ENCODE peak calls at places on chromosomes 12 and 14, in six cellular contexts. V is Panc1, Y is mammary epithelial cell, T is IMR-90, D is HL-60, B is WERI-Rb-1. L is an unnamed sample.

GRCh38 chr14:39432179-39432618 is at the start of gene FBXO33:
- DNase-seq in V (peak), Y (peak), T (peak), D (peak), B (peak), L (peak)

GRCh38 chr12:72236071-72236705 is 36.0 kb upstream of the TRHDE start:
- DNase-seq in V (no peak), Y (peak), T (peak), D (no peak), B (no peak), L (no peak)

GRCh38 chr12:113524495-113524894 is 52.8 kb upstream of the LHX5 start:
- DNase-seq in V (no peak), Y (no peak), T (no peak), D (no peak), B (no peak), L (no peak)

GRCh38 chr14:32913725-32914124 is 25.0 kb upstream of the NPAS3 start:
- DNase-seq in V (no peak), Y (peak), T (no peak), D (no peak), B (no peak), L (no peak)

GRCh38 chr12:131458048-131458374 is 252.9 kb upstream of the SFSWAP start:
- DNase-seq in V (no peak), Y (no peak), T (no peak), D (no peak), B (no peak), L (no peak)

GRCh38 chr12:41140117-41140516 is 48.0 kb upstream of the PDZRN4 start:
- DNase-seq in V (no peak), Y (no peak), T (no peak), D (no peak), B (no peak), L (no peak)

GRCh38 chr14:95132732-95133131 is 24.6 kb downstream of the DICER1 start:
- DNase-seq in V (no peak), Y (no peak), T (peak), D (no peak), B (no peak), L (no peak)

GRCh38 chr12:4091001-4091789 is 182.4 kb upstream of the CCND2 start:
- DNase-seq in V (no peak), Y (no peak), T (no peak), D (no peak), B (no peak), L (no peak)

GRCh38 chr14:37116933-37117844 is 55.2 kb downstream of the SLC25A21 start:
- DNase-seq in V (peak), Y (peak), T (peak), D (no peak), B (no peak), L (no peak)

GRCh38 chr14:22549981-22550670 is 38.9 kb downstream of the DAD1 start:
- DNase-seq in V (no peak), Y (no peak), T (peak), D (no peak), B (no peak), L (no peak)

GRCh38 chr14:66228267-66228970 is 257.8 kb upstream of the CCDC196 start:
- DNase-seq in V (no peak), Y (peak), T (no peak), D (no peak), B (no peak), L (no peak)

GRCh38 chr14:100736269-100737180 is 9.8 kb downstream of the DLK1 start:
- DNase-seq in V (no peak), Y (no peak), T (no peak), D (no peak), B (no peak), L (no peak)

GRCh38 chr12:119366007-119366406 is 31.5 kb downstream of the CCDC60 start:
- DNase-seq in V (no peak), Y (no peak), T (no peak), D (no peak), B (no peak), L (no peak)

GRCh38 chr12:18580286-18580685 is 157.5 kb downstream of the PLCZ1 start:
- DNase-seq in V (no peak), Y (no peak), T (peak), D (no peak), B (no peak), L (no peak)

GRCh38 chr12:79841248-79841877 is 93.5 kb downstream of the PPP1R12A start:
- DNase-seq in V (no peak), Y (no peak), T (no peak), D (no peak), B (no peak), L (no peak)

GRCh38 chr12:1519642-1520041 is 74.7 kb downstream of the FBXL14 start:
- DNase-seq in V (no peak), Y (no peak), T (no peak), D (no peak), B (no peak), L (no peak)

GRCh38 chr14:63605041-63605532 is 36.6 kb downstream of the WDR89 start:
- DNase-seq in V (no peak), Y (peak), T (peak), D (no peak), B (no peak), L (no peak)

GRCh38 chr12:131894981-131895639 is 688 bp downstream of the ULK1 start:
- DNase-seq in V (no peak), Y (no peak), T (no peak), D (no peak), B (no peak), L (no peak)

GRCh38 chr12:31005944-31006361 is 67.7 kb upstream of the DDX11 start:
- DNase-seq in V (no peak), Y (peak), T (peak), D (no peak), B (no peak), L (no peak)

GRCh38 chr12:31006416-31007152 is 67.1 kb upstream of the DDX11 start:
- DNase-seq in V (no peak), Y (no peak), T (no peak), D (no peak), B (no peak), L (no peak)

GRCh38 chr12:31003861-31004640 is 69.6 kb upstream of the DDX11 start:
- DNase-seq in V (no peak), Y (no peak), T (no peak), D (no peak), B (no peak), L (peak)

GRCh38 chr12:31004666-31005065 is 69.0 kb upstream of the DDX11 start:
- DNase-seq in V (no peak), Y (no peak), T (no peak), D (no peak), B (no peak), L (no peak)

DNA sequence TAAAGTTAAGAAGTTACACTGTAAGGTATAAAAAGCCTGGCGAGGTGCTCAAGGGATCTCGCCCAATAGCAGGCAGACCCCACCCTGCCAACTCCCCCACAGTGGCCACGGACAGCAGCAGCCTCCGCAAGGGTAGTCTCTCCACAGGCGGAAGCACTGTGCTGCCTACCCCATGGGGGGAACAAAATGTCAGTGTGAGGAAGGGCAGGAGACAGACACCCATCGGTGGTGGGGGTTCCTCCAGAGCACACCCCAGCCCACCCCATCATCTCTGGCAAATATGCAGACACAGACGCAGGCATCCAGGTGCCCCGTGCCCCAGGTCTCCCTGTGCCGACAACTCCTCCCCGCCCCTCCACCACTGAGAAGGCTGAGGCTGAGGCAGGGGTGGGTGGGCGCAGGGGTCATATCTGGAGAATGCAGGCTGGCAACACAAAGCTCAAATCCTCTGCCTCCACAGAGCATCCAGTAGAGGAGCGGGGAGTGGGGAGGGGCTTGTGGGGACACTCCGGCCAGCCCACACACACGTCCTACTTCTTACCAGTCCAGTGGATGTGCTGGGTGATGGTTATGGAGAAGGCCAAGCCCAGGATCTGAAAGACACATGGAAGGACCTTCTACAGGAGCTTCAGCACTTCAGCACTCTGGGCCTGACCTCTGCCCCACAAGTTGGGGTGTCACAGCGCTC is 68.3 kb upstream of the DDX11 start:
- DNase-seq in V (no peak), Y (no peak), T (no peak), D (no peak), B (no peak), L (peak)
- H3K27ac ChIP-seq in V (no peak), Y (peak), T (no peak), D (no peak), B (no peak), L (no peak)

DNA sequence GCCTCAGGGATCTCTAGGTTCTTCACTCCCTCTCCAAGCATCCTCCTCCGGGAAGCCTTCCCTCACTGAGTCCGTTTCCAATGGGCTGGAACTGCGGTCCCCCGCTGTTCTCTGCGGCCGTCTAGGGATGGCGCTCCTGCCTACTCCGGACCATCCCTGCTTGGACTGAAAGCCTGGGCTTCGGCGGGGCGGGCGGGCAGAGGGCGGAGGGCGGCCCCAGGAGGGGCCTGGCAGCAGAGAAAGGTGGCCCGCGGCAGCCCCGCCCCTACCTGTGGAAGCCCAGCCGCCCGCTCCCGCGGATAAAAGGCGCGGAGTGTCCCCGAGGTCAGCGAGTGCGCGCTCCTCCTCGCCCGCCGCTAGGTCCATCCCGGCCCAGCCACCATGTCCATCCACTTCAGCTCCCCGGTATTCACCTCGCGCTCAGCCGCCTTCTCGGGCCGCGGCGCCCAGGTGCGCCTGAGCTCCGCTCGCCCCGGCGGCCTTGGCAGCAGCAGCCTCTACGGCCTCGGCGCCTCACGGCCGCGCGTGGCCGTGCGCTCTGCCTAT is at the start of gene KRT7:
- DNase-seq in V (no peak), Y (peak), T (no peak), D (no peak), B (no peak), L (peak)
- H3K4me3 ChIP-seq in V (no peak), Y (peak), T (no peak), D (no peak), B (no peak), L (peak)

GRCh38 chr14:57435923-57436322 is 45.5 kb downstream of the NAA30 start:
- DNase-seq in V (no peak), Y (no peak), T (no peak), D (no peak), B (no peak), L (no peak)
- TF ChIP-seq CTCF in V (no peak), Y (no peak), T (no peak), D (no peak), B (no peak), L (no peak)

DNA sequence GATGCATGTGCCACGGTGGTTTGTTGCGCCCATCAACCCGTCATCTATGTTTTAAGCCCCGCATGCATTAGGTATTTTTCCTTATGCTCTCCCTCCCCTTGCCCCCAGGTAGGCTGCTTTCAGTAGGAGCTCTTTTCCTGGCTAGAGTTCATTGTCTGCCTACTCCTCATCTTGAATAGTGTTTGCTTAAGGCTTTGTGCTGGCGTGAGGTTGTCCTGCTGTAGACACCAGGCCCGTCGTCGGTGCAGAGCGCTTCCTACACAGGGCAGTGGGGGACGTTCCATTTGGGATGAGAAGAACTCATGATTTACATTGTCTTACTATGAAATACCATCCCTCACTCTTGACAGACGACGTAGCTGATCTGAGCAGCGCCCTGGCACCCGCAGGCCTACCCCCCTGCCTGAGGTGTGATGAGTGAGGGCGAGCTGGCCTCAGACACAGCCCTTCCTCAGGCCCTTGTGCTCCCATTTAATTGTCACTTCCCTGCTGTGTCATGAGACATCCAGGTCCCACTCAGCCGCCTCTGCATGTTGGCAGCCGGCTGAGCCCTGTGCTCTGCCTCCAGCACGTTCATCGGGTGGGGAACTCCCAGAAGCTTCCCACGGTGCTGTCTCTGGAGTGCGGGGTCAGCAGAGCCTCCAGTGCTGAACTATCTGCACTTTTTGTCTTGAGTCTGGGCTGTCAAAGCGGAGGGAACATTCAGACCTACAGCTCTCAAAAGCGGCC is 76.0 kb downstream of the WDR20 start:
- DNase-seq in V (no peak), Y (no peak), T (peak), D (no peak), B (no peak), L (no peak)
- H3K27ac ChIP-seq in V (no peak), Y (no peak), T (no peak), D (no peak), B (no peak), L (no peak)

GRCh38 chr14:76826122-76826521 is at the start of gene LRRC74A:
- DNase-seq in V (no peak), Y (peak), T (no peak), D (no peak), B (no peak), L (no peak)

GRCh38 chr14:76829650-76830421 is 3.6 kb downstream of the LRRC74A start:
- DNase-seq in V (no peak), Y (peak), T (no peak), D (no peak), B (no peak), L (no peak)

GRCh38 chr14:76829016-76829365 is 2.8 kb downstream of the LRRC74A start:
- DNase-seq in V (no peak), Y (peak), T (no peak), D (no peak), B (no peak), L (no peak)

GRCh38 chr14:76828339-76829015 is 2.3 kb downstream of the LRRC74A start:
- DNase-seq in V (no peak), Y (peak), T (no peak), D (no peak), B (no peak), L (no peak)

GRCh38 chr14:76827696-76828301 is 1.6 kb downstream of the LRRC74A start:
- DNase-seq in V (no peak), Y (no peak), T (no peak), D (no peak), B (no peak), L (no peak)
- H3K4me3 ChIP-seq in V (no peak), Y (no peak), T (no peak), D (no peak), B (no peak), L (peak)

GRCh38 chr14:36105401-36105800 is 71.1 kb downstream of the PTCSC3 start:
- DNase-seq in V (no peak), Y (no peak), T (no peak), D (no peak), B (no peak), L (no peak)
- TF ChIP-seq CTCF in V (peak), Y (peak), T (peak), D (no peak), B (no peak), L (no peak)

GRCh38 chr14:92515510-92516343 is 2.1 kb downstream of the RIN3 start:
- DNase-seq in V (no peak), Y (no peak), T (no peak), D (no peak), B (no peak), L (no peak)
- H3K27ac ChIP-seq in V (no peak), Y (no peak), T (no peak), D (peak), B (no peak), L (peak)

L was measured in left lung.